ENCODE peak calls at places on chromosomes 6 and 20, in five cellular contexts. S is GM23338; N is right cardiac atrium; F is stimulated activated CD4-positive, alpha-beta T cell treated with anti-CD3 and anti-CD28 coated beads, Interleukin-12 subunit alpha, Interleukin-12 subunit beta, amount 100 ng/mL, for 48 hours; I is cardiac muscle cell. M is an unnamed sample.

GRCh38 chr6:41443616-41444525 is 102.3 kb upstream of the FOXP4 start:
- DNase-seq in S (no peak), F (no peak), I (peak; percentile 79), N (peak; percentile 78), M (no peak)

GRCh38 chr6:127384007-127384406 is 40.6 kb upstream of the ECHDC1 start:
- DNase-seq in S (no peak), F (no peak), N (no peak), I (peak; percentile 57), M (no peak)

GRCh38 chr20:57263767-57264150 is 2.7 kb downstream of the BMP7 start:
- DNase-seq in S (no peak), N (no peak), F (no peak), I (no peak), M (no peak)

GRCh38 chr20:59735917-59736316 is 131.6 kb downstream of the PHACTR3 start:
- DNase-seq in S (no peak), I (no peak), N (no peak), F (no peak), M (no peak)

GRCh38 chr6:2196079-2196679 is 49.2 kb downstream of the GMDS start:
- DNase-seq in I (peak; percentile 80), N (no peak), F (peak; percentile 51), S (peak; percentile 75), M (no peak)

GRCh38 chr6:99002826-99003225 is 55.1 kb upstream of the FBXL4 start:
- DNase-seq in N (no peak), I (peak; percentile 6), S (no peak), F (no peak), M (no peak)

GRCh38 chr6:150253489-150253888 is 110.6 kb downstream of the PPP1R14C start:
- DNase-seq in I (no peak), N (no peak), S (no peak), F (no peak), M (no peak)

GRCh38 chr6:39296745-39297640 is 17.2 kb downstream of the KCNK17 start:
- DNase-seq in S (no peak), F (no peak), I (peak; percentile 25), N (peak; percentile 94), M (no peak)

GRCh38 chr6:68728580-68728979 is 93.5 kb downstream of the ADGRB3 start:
- DNase-seq in I (peak; percentile 52), F (no peak), N (no peak), S (no peak), M (no peak)

GRCh38 chr20:49685809-49686208 is 27.9 kb downstream of the B4GALT5 start:
- DNase-seq in I (peak; percentile 74), S (no peak), F (no peak), N (no peak), M (no peak)

GRCh38 chr20:11132819-11133341 is 459.1 kb upstream of the JAG1 start:
- DNase-seq in N (no peak), S (no peak), I (no peak), F (no peak), M (no peak)